ENCODE peak calls at places on chromosomes 12 and 14, in four cellular contexts. D is WTC11, V is HepG2, T is K562. C is an unnamed sample.

GRCh38 chr12:30548203-30548602 is 147.5 kb downstream of the IPO8 start:
- DNase-seq in T (no peak), D (no peak), V (no peak), C (no peak)

GRCh38 chr14:99564256-99564902 is 39.6 kb downstream of the CCDC85C start:
- DNase-seq in V (peak), D (no peak), T (no peak), C (peak)

GRCh38 chr12:64716839-64717455 is 42.3 kb downstream of the GNS start:
- DNase-seq in T (no peak), D (no peak), V (no peak), C (no peak)

GRCh38 chr12:94207467-94208432 is 59.4 kb downstream of the PLXNC1 start:
- DNase-seq in V (no peak), T (no peak), D (no peak), C (no peak)

GRCh38 chr12:73863541-73863940 is 674.1 kb upstream of the ATXN7L3B start:
- DNase-seq in D (no peak), T (no peak), V (no peak), C (no peak)

GRCh38 chr12:67223225-67223624 is 45.9 kb upstream of the CAND1 start:
- DNase-seq in D (no peak), T (no peak), V (no peak), C (no peak)

GRCh38 chr12:103851127-103851526 is 10.1 kb upstream of the NT5DC3 start:
- DNase-seq in T (no peak), D (no peak), V (no peak), C (no peak)

GRCh38 chr14:29637406-29637805 is 290.2 kb downstream of the PRKD1 start:
- DNase-seq in D (no peak), T (no peak), V (no peak), C (no peak)

GRCh38 chr12:124916370-124917134 is 2.1 kb upstream of the UBC start:
- DNase-seq in D (no peak), V (peak), T (no peak), C (no peak)

GRCh38 chr12:113050808-113051207 is 5.7 kb upstream of the DTX1 start:
- DNase-seq in D (no peak), V (no peak), T (no peak), C (no peak)

GRCh38 chr14:93970589-93970966 is 5.8 kb downstream of the ASB2 start:
- DNase-seq in V (peak), T (no peak), D (no peak), C (peak)

GRCh38 chr12:15621140-15621539 is 168.0 kb downstream of the EPS8 start:
- DNase-seq in T (no peak), D (no peak), V (no peak), C (no peak)

GRCh38 chr14:36971263-36971855 is 201.0 kb downstream of the SLC25A21 start:
- DNase-seq in V (no peak), D (no peak), T (peak), C (no peak)

GRCh38 chr14:23409475-23409874 is 1.4 kb upstream of the MYH6 start:
- DNase-seq in T (no peak), D (no peak), V (no peak), C (no peak)

GRCh38 chr12:113214938-113215400 is 6.3 kb upstream of the TPCN1 start:
- DNase-seq in V (peak), T (no peak), D (no peak), C (peak)

GRCh38 chr12:114414031-114414865 is 8.3 kb upstream of the TBX5 start:
- DNase-seq in V (no peak), T (no peak), D (peak), C (no peak)

GRCh38 chr12:56781726-56782125 is 18.6 kb downstream of the HSD17B6 start:
- DNase-seq in D (no peak), T (no peak), V (no peak), C (no peak)

GRCh38 chr14:30519961-30520360 is 39.0 kb upstream of the G2E3 start:
- DNase-seq in T (no peak), D (no peak), V (no peak), C (no peak)

GRCh38 chr14:71726639-71727085 is 205.6 kb upstream of the RGS6 start:
- DNase-seq in D (no peak), V (no peak), T (no peak), C (no peak)

GRCh38 chr12:30969606-30970395 is 43.3 kb downstream of the TSPAN11 start:
- DNase-seq in T (no peak), V (no peak), D (no peak), C (no peak)

GRCh38 chr12:104573-105081 is 38.1 kb downstream of the IQSEC3 start:
- DNase-seq in D (peak), T (no peak), V (peak), C (no peak)

GRCh38 chr12:71935594-71935993 is 3.1 kb upstream of the TPH2 start:
- DNase-seq in V (no peak), D (no peak), T (no peak), C (no peak)

GRCh38 chr14:22871962-22872832 is 657 bp downstream of the LRP10 start:
- DNase-seq in V (peak), T (peak), D (peak), C (peak)

GRCh38 chr12:29616664-29617409 is 119.4 kb upstream of the OVCH1 start:
- DNase-seq in T (no peak), D (no peak), V (no peak), C (peak)

GRCh38 chr12:92899388-92900001 is 29.6 kb downstream of the EEA1 start:
- DNase-seq in D (no peak), V (peak), T (no peak), C (peak)

GRCh38 chr14:60655898-60656754 is 6.8 kb upstream of the SIX1 start:
- DNase-seq in D (peak), T (no peak), V (no peak), C (no peak)

GRCh38 chr12:73421832-73422231 is 1115.8 kb upstream of the ATXN7L3B start:
- DNase-seq in D (no peak), T (no peak), V (no peak), C (no peak)

GRCh38 chr12:67651380-67651695 is 2.8 kb downstream of the DYRK2 start:
- DNase-seq in V (peak), D (no peak), T (no peak), C (peak)

GRCh38 chr12:71032933-71033332 is 112.4 kb upstream of the PTPRR start:
- DNase-seq in T (no peak), D (no peak), V (no peak), C (no peak)

GRCh38 chr12:68786929-68787328 is 21.0 kb upstream of the MDM2 start:
- DNase-seq in V (peak), D (no peak), T (no peak), C (no peak)

GRCh38 chr14:89836830-89837469 is 117.6 kb downstream of the EFCAB11 start:
- DNase-seq in T (no peak), V (no peak), D (no peak), C (no peak)

GRCh38 chr12:2352203-2352602 is 299.4 kb downstream of the CACNA1C start:
- DNase-seq in T (no peak), V (no peak), D (no peak), C (no peak)
- TF ChIP-seq HMGXB4 in T (no peak), V (no peak), D (no peak), C (no peak)

GRCh38 chr14:102451064-102451352 is 58.6 kb downstream of the ANKRD9 start:
- DNase-seq in D (no peak), V (no peak), T (no peak), C (no peak)
- TF ChIP-seq HMGXB4 in D (no peak), V (no peak), T (no peak), C (no peak)

GRCh38 chr14:95290021-95290420 is 29.7 kb downstream of the CLMN start:
- DNase-seq in D (no peak), V (no peak), T (no peak), C (no peak)

GRCh38 chr14:95290769-95291440 is 28.8 kb downstream of the CLMN start:
- DNase-seq in D (peak), T (no peak), V (no peak), C (no peak)

GRCh38 chr14:95293474-95293873 is 26.2 kb downstream of the CLMN start:
- DNase-seq in V (no peak), D (no peak), T (no peak), C (no peak)

GRCh38 chr14:95292660-95293425 is 26.9 kb downstream of the CLMN start:
- DNase-seq in T (no peak), V (no peak), D (no peak), C (no peak)

GRCh38 chr14:95291859-95292542 is 27.7 kb downstream of the CLMN start:
- DNase-seq in V (no peak), T (peak), D (no peak), C (peak)
- TF ChIP-seq HMGXB4 in V (no peak), T (no peak), D (no peak), C (no peak)

GRCh38 chr14:72978856-72979255 is 48.0 kb downstream of the ZFYVE1 start:
- DNase-seq in V (no peak), D (no peak), T (no peak), C (no peak)
- TF ChIP-seq HMGXB4 in V (no peak), D (no peak), T (no peak), C (no peak)

GRCh38 chr12:91327889-91328288 is 145.3 kb upstream of the DCN start:
- DNase-seq in T (no peak), D (no peak), V (no peak), C (no peak)

GRCh38 chr12:91331371-91331770 is 148.8 kb upstream of the DCN start:
- DNase-seq in T (no peak), D (no peak), V (no peak), C (no peak)

GRCh38 chr12:91332305-91332704 is 149.7 kb upstream of the DCN start:
- DNase-seq in D (no peak), T (no peak), V (no peak), C (no peak)

GRCh38 chr12:91326043-91327027 is 143.7 kb upstream of the DCN start:
- DNase-seq in D (peak), V (peak), T (peak), C (peak)

DNA sequence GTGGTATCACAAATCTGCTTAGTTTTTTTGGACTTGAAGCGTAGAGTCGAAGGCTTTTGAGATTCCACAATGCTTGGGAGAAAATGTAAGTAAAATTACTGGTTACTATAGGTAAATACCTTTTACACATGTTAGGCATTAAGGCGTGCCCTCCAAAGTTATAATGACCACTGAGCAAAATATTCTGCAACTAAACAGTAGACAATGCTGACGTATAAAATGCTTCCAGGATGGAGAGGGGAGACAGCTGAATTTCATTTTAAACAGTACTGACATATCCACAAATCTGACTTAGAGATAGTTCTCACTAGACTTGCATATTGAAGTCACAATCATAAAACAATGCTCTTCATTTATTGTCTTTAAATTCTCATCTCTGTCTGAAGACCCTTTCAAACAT is 144.5 kb upstream of the DCN start:
- DNase-seq in V (no peak), T (no peak), D (no peak), C (no peak)
- TF ChIP-seq HMGXB4 in V (no peak), T (no peak), D (no peak), C (no peak)

GRCh38 chr12:20376984-20377383 is 8.6 kb downstream of the PDE3A start:
- DNase-seq in D (no peak), V (no peak), T (no peak), C (peak)
- TF ChIP-seq HMGXB4 in D (no peak), V (no peak), T (no peak), C (no peak)

GRCh38 chr12:106956048-106956935 is 585 bp downstream of the TMEM263 start:
- DNase-seq in T (peak), V (peak), D (peak), C (peak)

GRCh38 chr12:106950591-106950990 is 5.1 kb upstream of the TMEM263 start:
- DNase-seq in T (no peak), V (no peak), D (no peak), C (no peak)

GRCh38 chr12:106955377-106956047 is at the start of gene TMEM263:
- DNase-seq in T (peak), D (peak), V (peak), C (peak)

GRCh38 chr12:106954462-106955376 is 988 bp upstream of the TMEM263 start:
- DNase-seq in V (no peak), T (peak), D (peak), C (no peak)

DNA sequence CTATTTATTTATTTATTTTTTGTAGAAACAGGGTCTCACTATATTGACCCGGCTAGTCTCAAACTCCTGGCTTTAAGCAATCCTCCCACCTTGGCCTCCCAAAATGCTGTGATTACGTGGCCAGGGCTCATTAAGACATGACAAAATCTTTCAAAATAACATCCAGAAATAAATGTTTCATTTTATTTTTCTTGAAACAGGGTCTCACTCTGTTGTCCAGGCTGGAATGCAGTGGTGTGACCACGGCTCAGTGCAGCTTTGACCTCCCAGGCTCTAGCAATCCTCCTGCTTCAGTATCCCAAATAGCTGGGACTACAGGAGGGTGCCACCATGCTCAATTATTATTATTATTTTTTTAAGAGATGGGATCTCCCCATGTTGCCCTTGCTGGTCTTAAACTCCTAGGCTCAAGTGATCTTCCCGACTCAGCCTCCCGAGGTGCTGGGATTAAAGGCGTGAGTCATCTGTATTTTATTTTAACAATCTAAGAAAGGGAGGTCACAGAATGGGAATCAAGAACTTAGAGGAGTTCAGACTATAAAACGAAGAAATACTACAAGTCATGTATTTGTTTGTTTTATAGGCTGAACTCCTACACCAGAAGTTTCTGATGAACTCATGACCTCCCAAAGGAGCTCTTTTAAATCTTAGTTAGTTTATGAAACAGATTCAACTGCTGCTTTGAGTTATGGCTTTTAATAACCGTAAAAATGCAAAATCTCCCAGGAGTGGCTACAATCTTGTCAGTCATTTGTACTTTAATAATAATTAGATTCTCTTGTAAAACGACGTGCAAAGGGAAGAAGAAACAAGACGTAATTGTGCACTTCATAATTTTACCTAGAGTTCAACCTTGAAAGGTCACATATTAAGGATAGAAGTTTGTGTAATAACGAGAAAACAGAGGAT is 2.1 kb upstream of the TMEM263 start:
- DNase-seq in T (no peak), V (no peak), D (no peak), C (no peak)
- TF ChIP-seq HMGXB4 in T (no peak), V (no peak), D (no peak), C (no peak)

GRCh38 chr12:84757978-84758377 is 154.6 kb downstream of the SLC6A15 start:
- DNase-seq in V (no peak), T (no peak), D (no peak), C (no peak)

GRCh38 chr12:84760091-84760490 is 152.5 kb downstream of the SLC6A15 start:
- DNase-seq in T (no peak), V (no peak), D (no peak), C (no peak)

GRCh38 chr12:84756961-84757360 is 155.6 kb downstream of the SLC6A15 start:
- DNase-seq in D (no peak), T (no peak), V (no peak), C (no peak)
- TF ChIP-seq HMGXB4 in D (no peak), T (no peak), V (no peak), C (no peak)

GRCh38 chr14:49971156-49972141 is 78.6 kb downstream of the ARF6 start:
- DNase-seq in V (no peak), D (no peak), T (no peak), C (no peak)
- TF ChIP-seq HMGXB4 in V (no peak), D (no peak), T (no peak), C (no peak)